ENCODE peak calls at places on chromosomes 4 and X, in six cellular contexts. M is lower leg skin, P is endothelial cell of umbilical vein, L is nephron progenitor cell, T is fibroblast of pulmonary artery, R is colonic mucosa. W is an unnamed sample.

GRCh38 chr4:101584306-101584705 is 206.2 kb upstream of the BANK1 start:
- DNase-seq in P (no peak), M (no peak), R (no peak), L (no peak), T (no peak), W (no peak)

GRCh38 chrX:2677764-2678163 is 13.3 kb upstream of the CD99 start:
- DNase-seq in L (no peak), R (peak; percentile 73), T (peak; percentile 98), P (peak; percentile 79), M (peak; percentile 94), W (peak; percentile 96)

GRCh38 chr4:176034498-176034897 is 31.1 kb upstream of the WDR17 start:
- DNase-seq in P (peak; percentile 14), M (no peak), T (peak; percentile 61), L (peak; percentile 8), R (no peak), W (no peak)

GRCh38 chr4:146488495-146489174 is 33.1 kb downstream of the SLC10A7 start:
- DNase-seq in M (no peak), P (peak; percentile 83), R (no peak), L (no peak), T (peak; percentile 83), W (no peak)

GRCh38 chr4:55444822-55445221 is 49.1 kb downstream of the TMEM165 start:
- DNase-seq in R (no peak), M (no peak), L (no peak), P (peak; percentile 31), T (peak; percentile 53), W (no peak)

GRCh38 chr4:102114118-102114630 is 231.1 kb downstream of the SLC39A8 start:
- DNase-seq in R (no peak), M (no peak), P (peak; percentile 11), L (no peak), T (no peak), W (no peak)

GRCh38 chr4:109113511-109113910 is 188.9 kb downstream of the COL25A1 start:
- DNase-seq in M (no peak), R (no peak), T (peak; percentile 2), L (no peak), P (no peak), W (no peak)

GRCh38 chr4:26323807-26324206 is 3.0 kb downstream of the RBPJ start:
- DNase-seq in M (no peak), R (no peak), T (peak; percentile 74), P (peak; percentile 73), L (no peak), W (no peak)

GRCh38 chr4:163554870-163555465 is 60.5 kb downstream of the TMA16 start:
- DNase-seq in P (peak; percentile 28), M (no peak), T (peak; percentile 50), L (no peak), R (no peak), W (no peak)

GRCh38 chr4:153616005-153616555 is 68.0 kb upstream of the TLR2 start:
- DNase-seq in M (no peak), R (no peak), T (no peak), L (no peak), P (peak; percentile 40), W (no peak)

GRCh38 chr4:30818541-30818940 is 98.4 kb downstream of the PCDH7 start:
- DNase-seq in R (no peak), P (no peak), M (no peak), T (no peak), L (no peak), W (no peak)

GRCh38 chr4:168098257-168098717 is 6.0 kb downstream of the ANXA10 start:
- DNase-seq in T (peak; percentile 48), L (no peak), R (no peak), M (no peak), P (peak; percentile 91), W (no peak)

DNA sequence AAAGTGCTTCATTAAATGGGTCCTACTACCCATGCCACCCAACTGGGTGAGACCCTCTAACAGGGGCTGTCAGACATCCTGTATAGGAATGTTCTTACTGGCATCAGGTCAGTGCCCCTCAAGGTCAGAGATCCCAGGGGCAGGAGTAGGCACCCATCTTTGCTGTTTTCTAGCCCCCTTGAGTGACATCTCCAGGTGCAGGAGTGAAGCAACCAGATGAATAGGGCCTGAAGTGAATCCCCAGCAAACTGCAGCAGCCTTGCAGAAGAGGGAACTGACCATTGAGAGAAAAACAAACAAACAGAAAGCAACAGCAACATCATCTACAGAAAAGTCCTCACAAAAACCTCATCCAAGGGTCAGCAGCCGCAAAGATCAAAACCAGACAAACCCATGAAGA is 55.8 kb upstream of the GNRHR start:
- DNase-seq in R (no peak), P (no peak), T (no peak), M (no peak), L (no peak), W (no peak)
- TF ChIP-seq CTCF in R (no peak), P (no peak), T (no peak), M (no peak), L (no peak), W (no peak)

GRCh38 chr4:80221161-80221560 is 23.9 kb downstream of the PRDM8 start:
- DNase-seq in P (no peak), M (no peak), T (peak; percentile 67), L (no peak), R (no peak), W (no peak)
- TF ChIP-seq CTCF in P (peak; percentile 27), M (no peak), T (peak; percentile 51), L (peak; percentile 33), R (no peak), W (peak; percentile 87)

DNA sequence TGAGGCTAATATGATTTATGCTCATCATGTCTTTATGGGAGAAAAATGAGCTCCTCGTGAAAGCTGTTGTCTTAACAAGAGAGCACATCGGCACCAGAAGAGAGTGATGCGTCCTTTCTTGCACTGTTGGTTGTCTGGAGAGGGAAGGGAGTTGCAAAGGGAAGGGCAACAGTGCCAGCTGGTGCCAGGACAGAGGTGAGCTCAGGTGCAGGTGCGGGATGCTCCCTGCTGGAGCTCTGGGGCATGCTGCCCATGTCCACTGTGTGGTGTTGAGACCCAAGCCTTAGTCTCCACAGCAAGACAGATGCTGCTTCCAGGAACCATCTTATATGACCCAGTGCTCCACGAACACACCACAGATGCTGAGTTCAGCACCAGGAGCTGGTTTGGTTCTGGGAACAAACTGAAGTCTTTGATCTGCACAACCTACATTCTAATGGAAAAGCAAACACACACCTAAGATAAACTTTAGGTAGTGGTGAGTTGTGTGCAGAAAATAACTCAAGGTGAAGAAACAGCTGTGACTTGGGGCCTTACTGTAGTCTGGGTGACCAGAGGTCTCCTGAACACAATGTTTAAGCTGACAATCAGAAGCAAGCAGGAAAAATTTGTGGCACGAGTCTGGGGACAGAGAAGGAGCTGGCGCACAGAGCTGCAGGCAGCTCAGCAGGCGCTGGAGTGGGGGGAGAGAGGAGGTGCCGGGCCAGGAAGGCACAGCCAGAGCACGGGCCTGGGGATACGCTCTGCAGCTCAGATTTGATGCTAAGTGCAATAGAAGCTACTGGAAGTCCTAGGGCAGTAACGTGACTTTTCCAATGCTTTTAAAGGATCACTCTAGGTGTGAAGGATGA is 73.2 kb downstream of the HAUS3 start:
- DNase-seq in P (no peak), R (no peak), T (no peak), M (no peak), L (no peak), W (no peak)
- TF ChIP-seq CTCF in P (no peak), R (no peak), T (no peak), M (no peak), L (no peak), W (no peak)

GRCh38 chrX:72100824-72101351 is 30.8 kb downstream of the RTL5 start:
- DNase-seq in P (no peak), L (no peak), T (no peak), R (no peak), M (peak; percentile 84), W (no peak)
- TF ChIP-seq CTCF in P (no peak), L (no peak), T (no peak), R (no peak), M (no peak), W (no peak)

DNA sequence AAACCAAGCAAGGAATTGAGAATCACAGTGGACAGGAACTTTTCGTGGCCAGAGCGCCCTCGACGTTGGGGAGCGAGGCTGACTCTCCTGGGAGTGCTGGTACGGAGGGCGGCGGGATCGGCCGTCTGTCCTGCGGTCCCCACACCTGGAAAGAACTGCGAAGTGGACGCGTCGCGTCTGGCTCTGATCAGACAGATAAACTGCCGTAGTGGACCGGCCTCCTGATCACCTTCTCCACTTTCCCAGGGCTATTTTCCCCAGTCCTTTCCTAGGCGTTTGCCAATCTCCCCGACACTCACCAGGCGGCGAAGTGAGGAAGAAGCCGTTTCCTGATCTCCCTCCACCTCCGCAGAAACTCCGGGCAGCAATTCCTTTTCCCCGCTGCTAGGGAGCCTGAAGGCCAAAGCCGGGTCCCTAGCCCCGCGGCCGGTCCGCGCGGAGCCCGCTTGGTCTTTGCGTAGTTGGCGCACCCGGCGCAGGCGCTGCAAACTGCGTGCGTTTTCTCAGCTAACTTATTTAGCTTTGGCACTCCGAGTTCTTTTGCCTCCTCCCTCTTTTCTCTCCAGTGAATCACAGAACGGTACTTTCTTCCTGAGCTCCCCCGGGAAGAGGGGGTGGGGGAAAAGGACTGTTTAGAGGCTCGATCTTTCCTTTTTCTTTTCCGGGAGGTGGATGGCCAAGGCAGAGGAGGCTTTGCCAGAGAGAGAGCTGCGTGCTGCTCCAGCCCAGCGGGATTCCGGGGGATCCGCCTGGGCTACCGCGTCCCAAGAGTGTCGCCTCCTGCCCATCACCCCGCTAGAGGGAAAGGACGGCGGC is at the start of gene ARSJ:
- DNase-seq in T (peak; percentile 89), M (peak; percentile 87), P (peak; percentile 82), L (peak; percentile 77), R (peak; percentile 63), W (no peak)
- TF ChIP-seq CTCF in T (peak; percentile 27), M (no peak), P (peak; percentile 3), L (no peak), R (no peak), W (peak; percentile 62)

GRCh38 chrX:119194631-119195030 is 41.5 kb upstream of the PGRMC1 start:
- DNase-seq in T (peak; percentile 52), M (no peak), L (no peak), R (no peak), P (peak; percentile 5), W (no peak)
- TF ChIP-seq CTCF in T (peak; percentile 46), M (no peak), L (no peak), R (no peak), P (peak; percentile 18), W (peak; percentile 61)

DNA sequence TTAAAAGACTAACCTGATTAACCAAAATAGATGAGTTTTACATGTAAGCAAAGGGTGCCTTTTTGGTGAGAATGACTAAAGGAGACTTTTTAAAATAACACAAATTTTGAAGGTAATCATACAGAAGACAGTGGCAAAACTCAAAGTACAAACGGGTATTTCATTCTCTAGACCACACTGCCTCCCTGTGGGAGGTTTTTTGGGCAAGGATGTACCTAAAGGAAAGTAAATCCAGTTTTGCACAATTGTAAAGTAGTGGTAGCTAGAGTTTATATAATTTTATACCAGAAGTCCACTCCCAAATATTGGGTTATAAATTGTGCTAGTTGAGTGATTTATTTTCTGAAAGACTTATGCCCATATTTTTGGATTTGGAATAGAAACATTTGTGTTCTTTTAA is 201.0 kb downstream of the PAPSS1 start:
- DNase-seq in L (peak; percentile 11), M (no peak), R (peak; percentile 19), T (peak; percentile 53), P (peak; percentile 44), W (no peak)
- TF ChIP-seq CTCF in L (peak; percentile 42), M (no peak), R (peak; percentile 20), T (peak; percentile 38), P (peak; percentile 29), W (peak; percentile 90)